ENCODE peak calls at places on chromosomes 3 and 15, in nine cellular contexts. One of them, this sample, is unnamed.

GRCh38 chr15:39888809-39889208 is 31.3 kb downstream of the GPR176 start:
- DNase-seq in activated gamma-delta T cell treated with anti-CD3 and anti-CD28 coated beads, Interleukin-2, amount 50 U/mL, for 16 hours: no peak
- DNase-seq in hypothalamus: no peak
- DNase-seq in HFF-Myc: no peak
- DNase-seq in H54: no peak
- DNase-seq in HEK293T: no peak
- DNase-seq in ELR: peak
- DNase-seq in RKO: peak
- DNase-seq in hippocampal formation: no peak
- DNase-seq in this sample: no peak

GRCh38 chr3:190019020-190019419 is 101.7 kb downstream of the P3H2 start:
- DNase-seq in ELR: no peak
- DNase-seq in H54: no peak
- DNase-seq in hypothalamus: no peak
- DNase-seq in HEK293T: no peak
- DNase-seq in HFF-Myc: no peak
- DNase-seq in activated gamma-delta T cell treated with anti-CD3 and anti-CD28 coated beads, Interleukin-2, amount 50 U/mL, for 16 hours: no peak
- DNase-seq in hippocampal formation: no peak
- DNase-seq in RKO: no peak
- DNase-seq in this sample: no peak

GRCh38 chr3:175329373-175329772 is 470.2 kb downstream of the NAALADL2 start:
- DNase-seq in H54: no peak
- DNase-seq in HFF-Myc: no peak
- DNase-seq in activated gamma-delta T cell treated with anti-CD3 and anti-CD28 coated beads, Interleukin-2, amount 50 U/mL, for 16 hours: no peak
- DNase-seq in ELR: no peak
- DNase-seq in hypothalamus: no peak
- DNase-seq in RKO: no peak
- DNase-seq in hippocampal formation: no peak
- DNase-seq in HEK293T: no peak
- DNase-seq in this sample: no peak

GRCh38 chr3:15952543-15953175 is 154.9 kb upstream of the ANKRD28 start:
- DNase-seq in ELR: peak
- DNase-seq in HEK293T: no peak
- DNase-seq in RKO: peak
- DNase-seq in H54: no peak
- DNase-seq in activated gamma-delta T cell treated with anti-CD3 and anti-CD28 coated beads, Interleukin-2, amount 50 U/mL, for 16 hours: no peak
- DNase-seq in hypothalamus: no peak
- DNase-seq in hippocampal formation: no peak
- DNase-seq in HFF-Myc: no peak
- DNase-seq in this sample: no peak

GRCh38 chr3:166456291-166456690 is 619.1 kb upstream of the BCHE start:
- DNase-seq in RKO: no peak
- DNase-seq in H54: no peak
- DNase-seq in activated gamma-delta T cell treated with anti-CD3 and anti-CD28 coated beads, Interleukin-2, amount 50 U/mL, for 16 hours: no peak
- DNase-seq in HEK293T: no peak
- DNase-seq in ELR: peak
- DNase-seq in hippocampal formation: no peak
- DNase-seq in HFF-Myc: no peak
- DNase-seq in hypothalamus: no peak
- DNase-seq in this sample: peak

GRCh38 chr15:77004189-77004588 is 9.3 kb downstream of the PSTPIP1 start:
- DNase-seq in hypothalamus: no peak
- DNase-seq in hippocampal formation: no peak
- DNase-seq in ELR: no peak
- DNase-seq in HFF-Myc: no peak
- DNase-seq in HEK293T: no peak
- DNase-seq in RKO: no peak
- DNase-seq in activated gamma-delta T cell treated with anti-CD3 and anti-CD28 coated beads, Interleukin-2, amount 50 U/mL, for 16 hours: no peak
- DNase-seq in H54: no peak
- DNase-seq in this sample: no peak

GRCh38 chr3:189233225-189233858 is 61.6 kb downstream of the TPRG1 start:
- DNase-seq in HEK293T: peak
- DNase-seq in ELR: peak
- DNase-seq in hypothalamus: peak
- DNase-seq in activated gamma-delta T cell treated with anti-CD3 and anti-CD28 coated beads, Interleukin-2, amount 50 U/mL, for 16 hours: no peak
- DNase-seq in HFF-Myc: peak
- DNase-seq in H54: peak
- DNase-seq in RKO: peak
- DNase-seq in hippocampal formation: peak
- DNase-seq in this sample: peak

GRCh38 chr3:27568393-27568792 is 84.2 kb upstream of the SLC4A7 start:
- DNase-seq in activated gamma-delta T cell treated with anti-CD3 and anti-CD28 coated beads, Interleukin-2, amount 50 U/mL, for 16 hours: no peak
- DNase-seq in HFF-Myc: peak
- DNase-seq in HEK293T: no peak
- DNase-seq in RKO: no peak
- DNase-seq in hippocampal formation: peak
- DNase-seq in hypothalamus: peak
- DNase-seq in H54: peak
- DNase-seq in ELR: peak
- DNase-seq in this sample: peak

GRCh38 chr3:124586126-124587052 is 143.9 kb upstream of the UMPS start:
- DNase-seq in HEK293T: no peak
- DNase-seq in ELR: no peak
- DNase-seq in H54: no peak
- DNase-seq in HFF-Myc: no peak
- DNase-seq in activated gamma-delta T cell treated with anti-CD3 and anti-CD28 coated beads, Interleukin-2, amount 50 U/mL, for 16 hours: no peak
- DNase-seq in hypothalamus: no peak
- DNase-seq in hippocampal formation: no peak
- DNase-seq in RKO: no peak
- DNase-seq in this sample: no peak

GRCh38 chr3:58463181-58463941 is 28.5 kb upstream of the KCTD6 start:
- DNase-seq in activated gamma-delta T cell treated with anti-CD3 and anti-CD28 coated beads, Interleukin-2, amount 50 U/mL, for 16 hours: peak
- DNase-seq in hypothalamus: peak
- DNase-seq in HEK293T: peak
- DNase-seq in HFF-Myc: peak
- DNase-seq in ELR: peak
- DNase-seq in H54: peak
- DNase-seq in hippocampal formation: no peak
- DNase-seq in RKO: peak
- DNase-seq in this sample: peak

GRCh38 chr15:99125061-99125990 is 20.4 kb downstream of the SYNM start:
- DNase-seq in H54: no peak
- DNase-seq in RKO: no peak
- DNase-seq in ELR: no peak
- DNase-seq in HEK293T: no peak
- DNase-seq in hippocampal formation: no peak
- DNase-seq in HFF-Myc: no peak
- DNase-seq in hypothalamus: no peak
- DNase-seq in activated gamma-delta T cell treated with anti-CD3 and anti-CD28 coated beads, Interleukin-2, amount 50 U/mL, for 16 hours: no peak
- DNase-seq in this sample: no peak

GRCh38 chr3:12159227-12159601 is 502 bp upstream of the TIMP4 start:
- DNase-seq in hypothalamus: peak
- DNase-seq in hippocampal formation: no peak
- DNase-seq in H54: no peak
- DNase-seq in RKO: no peak
- DNase-seq in ELR: no peak
- DNase-seq in HEK293T: no peak
- DNase-seq in HFF-Myc: no peak
- DNase-seq in activated gamma-delta T cell treated with anti-CD3 and anti-CD28 coated beads, Interleukin-2, amount 50 U/mL, for 16 hours: no peak
- DNase-seq in this sample: no peak

GRCh38 chr3:55002416-55002930 is 74.6 kb upstream of the LRTM1 start:
- DNase-seq in RKO: no peak
- DNase-seq in HEK293T: no peak
- DNase-seq in H54: no peak
- DNase-seq in hippocampal formation: no peak
- DNase-seq in activated gamma-delta T cell treated with anti-CD3 and anti-CD28 coated beads, Interleukin-2, amount 50 U/mL, for 16 hours: no peak
- DNase-seq in hypothalamus: no peak
- DNase-seq in HFF-Myc: no peak
- DNase-seq in ELR: no peak
- DNase-seq in this sample: no peak

GRCh38 chr3:164465172-164465571 is 613.1 kb downstream of the SI start:
- DNase-seq in hypothalamus: no peak
- DNase-seq in ELR: peak
- DNase-seq in hippocampal formation: no peak
- DNase-seq in activated gamma-delta T cell treated with anti-CD3 and anti-CD28 coated beads, Interleukin-2, amount 50 U/mL, for 16 hours: no peak
- DNase-seq in HEK293T: no peak
- DNase-seq in HFF-Myc: no peak
- DNase-seq in H54: no peak
- DNase-seq in RKO: peak
- DNase-seq in this sample: no peak

GRCh38 chr15:94387442-94387841 is 156.1 kb downstream of the MCTP2 start:
- DNase-seq in activated gamma-delta T cell treated with anti-CD3 and anti-CD28 coated beads, Interleukin-2, amount 50 U/mL, for 16 hours: no peak
- DNase-seq in H54: no peak
- DNase-seq in RKO: no peak
- DNase-seq in hypothalamus: no peak
- DNase-seq in HEK293T: no peak
- DNase-seq in ELR: no peak
- DNase-seq in HFF-Myc: no peak
- DNase-seq in hippocampal formation: no peak
- DNase-seq in this sample: no peak

GRCh38 chr3:32076566-32076965 is 29.9 kb upstream of the GPD1L start:
- DNase-seq in activated gamma-delta T cell treated with anti-CD3 and anti-CD28 coated beads, Interleukin-2, amount 50 U/mL, for 16 hours: no peak
- DNase-seq in HEK293T: no peak
- DNase-seq in hippocampal formation: no peak
- DNase-seq in hypothalamus: no peak
- DNase-seq in ELR: peak
- DNase-seq in HFF-Myc: no peak
- DNase-seq in RKO: no peak
- DNase-seq in H54: peak
- DNase-seq in this sample: no peak

GRCh38 chr15:77034620-77035467 is 36.1 kb downstream of the TSPAN3 start:
- DNase-seq in HEK293T: peak
- DNase-seq in hypothalamus: no peak
- DNase-seq in hippocampal formation: no peak
- DNase-seq in activated gamma-delta T cell treated with anti-CD3 and anti-CD28 coated beads, Interleukin-2, amount 50 U/mL, for 16 hours: no peak
- DNase-seq in ELR: peak
- DNase-seq in RKO: peak
- DNase-seq in HFF-Myc: no peak
- DNase-seq in H54: no peak
- DNase-seq in this sample: no peak

GRCh38 chr3:140242818-140243276 is 307.9 kb downstream of the CLSTN2 start:
- DNase-seq in ELR: no peak
- DNase-seq in H54: no peak
- DNase-seq in activated gamma-delta T cell treated with anti-CD3 and anti-CD28 coated beads, Interleukin-2, amount 50 U/mL, for 16 hours: no peak
- DNase-seq in RKO: no peak
- DNase-seq in hypothalamus: no peak
- DNase-seq in HEK293T: no peak
- DNase-seq in HFF-Myc: peak
- DNase-seq in hippocampal formation: no peak
- DNase-seq in this sample: no peak

GRCh38 chr3:70108072-70108471 is 108.5 kb downstream of the SAMMSON start:
- DNase-seq in RKO: peak
- DNase-seq in hippocampal formation: no peak
- DNase-seq in HFF-Myc: peak
- DNase-seq in ELR: peak
- DNase-seq in H54: peak
- DNase-seq in hypothalamus: no peak
- DNase-seq in HEK293T: peak
- DNase-seq in activated gamma-delta T cell treated with anti-CD3 and anti-CD28 coated beads, Interleukin-2, amount 50 U/mL, for 16 hours: no peak
- DNase-seq in this sample: no peak

GRCh38 chr15:32669870-32670623 is 28.5 kb downstream of the SCG5 start:
- DNase-seq in RKO: no peak
- DNase-seq in hippocampal formation: peak
- DNase-seq in activated gamma-delta T cell treated with anti-CD3 and anti-CD28 coated beads, Interleukin-2, amount 50 U/mL, for 16 hours: no peak
- DNase-seq in ELR: peak
- DNase-seq in H54: no peak
- DNase-seq in hypothalamus: peak
- DNase-seq in HFF-Myc: no peak
- DNase-seq in HEK293T: no peak
- DNase-seq in this sample: peak

GRCh38 chr3:126208618-126209256 is 28.4 kb upstream of the ALDH1L1 start:
- DNase-seq in hypothalamus: peak
- DNase-seq in ELR: peak
- DNase-seq in HFF-Myc: peak
- DNase-seq in activated gamma-delta T cell treated with anti-CD3 and anti-CD28 coated beads, Interleukin-2, amount 50 U/mL, for 16 hours: no peak
- DNase-seq in HEK293T: no peak
- DNase-seq in H54: peak
- DNase-seq in RKO: peak
- DNase-seq in hippocampal formation: peak
- DNase-seq in this sample: peak

GRCh38 chr3:127366383-127366782 is 78.5 kb upstream of the PRR20G start:
- DNase-seq in H54: no peak
- DNase-seq in RKO: no peak
- DNase-seq in ELR: no peak
- DNase-seq in hypothalamus: no peak
- DNase-seq in activated gamma-delta T cell treated with anti-CD3 and anti-CD28 coated beads, Interleukin-2, amount 50 U/mL, for 16 hours: no peak
- DNase-seq in HFF-Myc: no peak
- DNase-seq in HEK293T: no peak
- DNase-seq in hippocampal formation: no peak
- DNase-seq in this sample: no peak

GRCh38 chr15:56496635-56497034 is 31.7 kb upstream of the MNS1 start:
- DNase-seq in hypothalamus: peak
- DNase-seq in RKO: peak
- DNase-seq in ELR: peak
- DNase-seq in hippocampal formation: peak
- DNase-seq in HFF-Myc: peak
- DNase-seq in activated gamma-delta T cell treated with anti-CD3 and anti-CD28 coated beads, Interleukin-2, amount 50 U/mL, for 16 hours: no peak
- DNase-seq in H54: peak
- DNase-seq in HEK293T: peak
- DNase-seq in this sample: peak

GRCh38 chr3:193605876-193606275 is 12.9 kb downstream of the OPA1 start:
- DNase-seq in HEK293T: peak
- DNase-seq in ELR: peak
- DNase-seq in hypothalamus: no peak
- DNase-seq in HFF-Myc: no peak
- DNase-seq in H54: peak
- DNase-seq in activated gamma-delta T cell treated with anti-CD3 and anti-CD28 coated beads, Interleukin-2, amount 50 U/mL, for 16 hours: peak
- DNase-seq in hippocampal formation: peak
- DNase-seq in RKO: peak
- DNase-seq in this sample: peak